ENCODE peak calls at places on chromosomes 2 and 18, in nine cellular contexts. D, B, U, S, F, W, T, M and Y are unnamed samples. For H3K9me3, the result is how much of the 10 kb centered on the place peaks cover.

GRCh38 chr2:18267501-18267900 is 293.0 kb downstream of the RDH14 start:
- DNase-seq in D (no peak), B (no peak), U (no peak), S (no peak), F (no peak), W (no peak), T (no peak), M (no peak), Y (no peak)

GRCh38 chr2:231181848-231182247 is 16.6 kb upstream of the ARMC9 start:
- DNase-seq in D (no peak), B (peak), U (no peak), S (no peak), F (no peak), W (peak), T (no peak), M (peak), Y (no peak)

GRCh38 chr2:129170570-129170969 is 808.9 kb upstream of the RAB6C start:
- DNase-seq in D (no peak), B (no peak), U (no peak), S (no peak), F (no peak), W (no peak), T (no peak), M (no peak), Y (no peak)

GRCh38 chr18:12621737-12622306 is 36.1 kb downstream of the SPIRE1 start:
- DNase-seq in D (no peak), B (no peak), U (no peak), S (no peak), F (no peak), W (no peak), T (no peak), M (no peak), Y (no peak)

GRCh38 chr2:57701391-57701791 is 345.2 kb upstream of the VRK2 start:
- DNase-seq in D (no peak), B (no peak), U (no peak), S (no peak), F (no peak), W (no peak), T (no peak), M (no peak), Y (no peak)

GRCh38 chr18:54616220-54616848 is 25.3 kb downstream of the DYNAP start:
- DNase-seq in D (no peak), B (no peak), U (no peak), S (no peak), F (no peak), W (no peak), T (no peak), M (no peak), Y (no peak)

GRCh38 chr2:206832886-206833285 is 67.5 kb downstream of the FASTKD2 start:
- DNase-seq in D (no peak), B (no peak), U (no peak), S (no peak), F (no peak), W (no peak), T (no peak), M (no peak), Y (no peak)

GRCh38 chr2:58920001-58920400 is 678.9 kb upstream of the FANCL start:
- DNase-seq in D (no peak), B (no peak), U (no peak), S (no peak), F (no peak), W (no peak), T (no peak), M (no peak), Y (no peak)

GRCh38 chr2:103823847-103824246 is 1030.1 kb upstream of the POU3F3 start:
- DNase-seq in D (no peak), B (no peak), U (no peak), S (no peak), F (no peak), W (no peak), T (no peak), M (no peak), Y (no peak)

GRCh38 chr2:39234754-39235153 is 9.0 kb downstream of the CDKL4 start:
- DNase-seq in D (no peak), B (no peak), U (no peak), S (no peak), F (no peak), W (no peak), T (no peak), M (no peak), Y (no peak)

GRCh38 chr2:172085460-172086159 is at the start of gene DLX1:
- DNase-seq in D (no peak), B (no peak), U (no peak), S (no peak), F (no peak), W (peak), T (no peak), M (peak), Y (no peak)

GRCh38 chr18:7946724-7947377 is 379.7 kb downstream of the PTPRM start:
- DNase-seq in D (no peak), B (peak), U (no peak), S (peak), F (no peak), W (peak), T (no peak), M (peak), Y (no peak)

GRCh38 chr2:10467401-10467800 is 19.3 kb upstream of the ODC1 start:
- DNase-seq in D (no peak), B (no peak), U (no peak), S (no peak), F (no peak), W (no peak), T (no peak), M (no peak), Y (no peak)

GRCh38 chr2:221527759-221528444 is 44.2 kb downstream of the EPHA4 start:
- DNase-seq in D (no peak), B (no peak), U (no peak), S (no peak), F (no peak), W (no peak), T (no peak), M (no peak), Y (no peak)

GRCh38 chr2:216991563-216991962 is 131.7 kb upstream of the TNP1 start:
- DNase-seq in D (no peak), B (no peak), U (no peak), S (no peak), F (no peak), W (peak), T (no peak), M (no peak), Y (no peak)

GRCh38 chr2:114807666-114808065 is 365.2 kb downstream of the DPP10 start:
- DNase-seq in D (no peak), B (no peak), U (no peak), S (no peak), F (no peak), W (no peak), T (no peak), M (no peak), Y (no peak)

GRCh38 chr18:25704096-25704870 is 352.3 kb upstream of the ZNF521 start:
- DNase-seq in D (no peak), B (no peak), U (no peak), S (no peak), F (no peak), W (no peak), T (no peak), M (no peak), Y (no peak)

GRCh38 chr2:189213226-189213625 is 33.7 kb upstream of the COL5A2 start:
- DNase-seq in D (no peak), B (no peak), U (no peak), S (no peak), F (no peak), W (no peak), T (no peak), M (no peak), Y (no peak)

GRCh38 chr2:96809216-96809882 is 6.7 kb upstream of the CNNM3 start:
- DNase-seq in D (no peak), B (no peak), U (no peak), S (no peak), F (no peak), W (peak), T (no peak), M (no peak), Y (no peak)

GRCh38 chr2:61726456-61727209 is 127.2 kb downstream of the FAM161A start:
- DNase-seq in D (no peak), B (no peak), U (no peak), S (no peak), F (no peak), W (no peak), T (no peak), M (no peak), Y (no peak)

GRCh38 chr2:150214626-150215025 is 272.8 kb downstream of the RND3 start:
- DNase-seq in D (no peak), B (no peak), U (no peak), S (no peak), F (no peak), W (no peak), T (no peak), M (no peak), Y (no peak)

GRCh38 chr2:150567771-150568278 is 80.4 kb upstream of the RND3 start:
- DNase-seq in D (no peak), B (no peak), U (no peak), S (no peak), F (no peak), W (no peak), T (no peak), M (no peak), Y (no peak)

GRCh38 chr2:228378696-228379425 is 197.4 kb upstream of the SPHKAP start:
- DNase-seq in D (no peak), B (no peak), U (no peak), S (no peak), F (no peak), W (no peak), T (no peak), M (no peak), Y (no peak)

GRCh38 chr18:62512532-62512931 is 10.3 kb upstream of the ZCCHC2 start:
- DNase-seq in D (no peak), B (no peak), U (no peak), S (no peak), F (no peak), W (no peak), T (no peak), M (no peak), Y (no peak)

GRCh38 chr18:62514570-62514969 is 8.3 kb upstream of the ZCCHC2 start:
- DNase-seq in D (no peak), B (no peak), U (no peak), S (no peak), F (no peak), W (no peak), T (no peak), M (no peak), Y (no peak)

GRCh38 chr18:62509779-62510178 is 13.0 kb upstream of the ZCCHC2 start:
- DNase-seq in D (no peak), B (no peak), U (no peak), S (no peak), F (no peak), W (no peak), T (no peak), M (no peak), Y (no peak)

GRCh38 chr18:62510744-62511143 is 12.1 kb upstream of the ZCCHC2 start:
- DNase-seq in D (no peak), B (no peak), U (no peak), S (no peak), F (no peak), W (no peak), T (no peak), M (no peak), Y (no peak)

DNA sequence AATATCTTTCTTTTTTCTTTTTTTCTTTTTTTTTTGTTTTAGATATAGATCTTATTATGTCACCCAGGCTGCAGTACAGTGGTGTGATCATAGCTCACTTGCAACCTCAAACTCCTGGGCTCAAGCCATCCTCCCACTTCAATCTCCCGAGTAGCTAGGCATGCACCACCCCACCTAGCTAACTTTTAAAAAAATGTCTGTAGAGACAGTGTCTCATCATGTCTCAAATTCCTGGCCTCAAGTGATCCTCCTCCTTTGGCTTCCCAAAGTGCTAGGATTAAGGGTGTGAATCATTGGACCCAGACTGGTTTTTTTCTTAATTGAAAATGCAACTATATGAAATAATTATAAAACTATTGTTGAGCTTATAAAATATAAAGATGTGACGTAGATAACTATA is 9.8 kb upstream of the ZCCHC2 start:
- DNase-seq in D (no peak), B (no peak), U (no peak), S (no peak), F (no peak), W (no peak), T (no peak), M (no peak), Y (no peak)
- H3K9me3 ChIP-seq in D (under half), B (under half), U (under half), S (under half), F (under half), W (under half), T (under half), M (under half), Y (under half)

GRCh38 chr2:160828076-160828475 is 332.2 kb upstream of the TANK start:
- DNase-seq in D (no peak), B (no peak), U (no peak), S (no peak), F (no peak), W (no peak), T (no peak), M (no peak), Y (no peak)
- H3K9me3 ChIP-seq in D (under half), B (under half), U (under half), S (under half), F (under half), W (under half), T (under half), M (under half), Y (under half)

GRCh38 chr2:190537765-190538164 is 3.2 kb upstream of the NEMP2 start:
- DNase-seq in D (no peak), B (no peak), U (no peak), S (no peak), F (no peak), W (no peak), T (no peak), M (no peak), Y (no peak)
- H3K9me3 ChIP-seq in D (under half), B (under half), U (under half), S (under half), F (under half), W (under half), T (under half), M (under half), Y (under half)

DNA sequence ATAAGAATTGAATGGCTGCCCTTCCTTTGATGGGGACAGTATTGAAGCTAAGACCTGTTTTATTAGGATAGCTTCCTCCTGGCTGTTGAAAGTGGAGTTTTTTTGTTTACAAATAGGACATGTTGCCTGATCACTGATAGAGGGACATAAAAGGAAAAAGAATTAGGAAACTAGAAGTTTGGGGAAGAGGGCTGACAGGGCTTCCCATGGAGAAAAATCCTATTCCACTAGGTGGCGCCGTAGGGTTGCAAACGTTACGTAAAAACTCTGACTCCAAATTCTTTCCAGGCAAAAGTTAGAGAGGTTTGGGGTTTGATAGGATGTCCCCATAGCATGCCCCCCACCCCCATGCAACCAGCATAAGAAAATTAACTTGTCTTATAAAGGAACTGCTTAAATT is 11.1 kb upstream of the RBFA start:
- DNase-seq in D (no peak), B (no peak), U (no peak), S (no peak), F (no peak), W (no peak), T (no peak), M (no peak), Y (no peak)
- H3K9me3 ChIP-seq in D (half or more), B (half or more), U (half or more), S (under half), F (half or more), W (half or more), T (half or more), M (under half), Y (under half)